ENCODE peak calls at places on chromosomes 16 and 17, in nine cellular contexts. T is stomach, X is NCI-H1930, M is fibroblast of the conjunctiva, Z is testis, R is psoas muscle, L is fibroblast of pulmonary artery, W is cardiac muscle cell, G is M059J. I is an unnamed sample.

GRCh38 chr16:81817789-81818304 is 38.8 kb downstream of the PLCG2 start:
- DNase-seq in T (peak; percentile 34), Z (no peak), M (no peak), L (no peak), X (no peak), R (no peak), G (no peak), W (no peak), I (no peak)

GRCh38 chr17:61715348-61715747 is 124.3 kb upstream of the NACA2 start:
- DNase-seq in Z (no peak), W (no peak), L (no peak), T (no peak), M (no peak), X (no peak), G (no peak), R (no peak), I (no peak)

GRCh38 chr17:31434404-31435050 is 43.1 kb downstream of the RAB11FIP4 start:
- DNase-seq in X (no peak), T (no peak), W (no peak), G (no peak), L (no peak), Z (no peak), M (no peak), R (no peak), I (no peak)

GRCh38 chr16:48526958-48527331 is 83.0 kb downstream of the N4BP1 start:
- DNase-seq in W (no peak), Z (no peak), X (no peak), R (no peak), T (no peak), L (no peak), M (no peak), G (no peak), I (no peak)

GRCh38 chr17:28335959-28336871 is 654 bp downstream of the TNFAIP1 start:
- DNase-seq in G (peak; percentile 93), T (peak; percentile 68), W (peak; percentile 83), R (peak; percentile 37), X (no peak), M (peak; percentile 14), Z (peak; percentile 81), L (peak; percentile 94), I (peak; percentile 66)

GRCh38 chr17:49013311-49014205 is 16.4 kb downstream of the IGF2BP1 start:
- DNase-seq in G (no peak), X (no peak), M (no peak), T (no peak), R (no peak), L (no peak), W (peak; percentile 76), Z (peak; percentile 40), I (no peak)

GRCh38 chr17:50290074-50290702 is 15.9 kb downstream of the TMEM92 start:
- DNase-seq in T (peak; percentile 77), R (peak; percentile 79), G (peak; percentile 98), M (peak; percentile 97), L (peak; percentile 99), X (no peak), W (no peak), Z (peak; percentile 58), I (peak; percentile 32)

GRCh38 chr17:10349403-10349802 is 23.4 kb downstream of the MYH13 start:
- DNase-seq in X (no peak), L (peak; percentile 21), R (no peak), W (no peak), G (no peak), M (no peak), Z (no peak), T (no peak), I (no peak)

GRCh38 chr16:17302620-17303019 is 168.1 kb downstream of the XYLT1 start:
- DNase-seq in L (no peak), X (no peak), W (no peak), M (no peak), R (no peak), T (no peak), Z (no peak), G (peak; percentile 72), I (no peak)

GRCh38 chr16:5025171-5025632 is 8.5 kb downstream of the NAGPA start:
- DNase-seq in T (peak; percentile 49), G (no peak), M (no peak), X (peak; percentile 18), L (peak; percentile 23), R (no peak), Z (peak; percentile 71), W (peak; percentile 70), I (peak; percentile 10)

GRCh38 chr16:70703835-70704381 is 18.1 kb upstream of the MTSS2 start:
- DNase-seq in X (no peak), R (no peak), T (no peak), G (no peak), L (no peak), W (no peak), Z (no peak), M (no peak), I (no peak)

GRCh38 chr16:76125871-76126270 is 151.3 kb upstream of the CNTNAP4 start:
- DNase-seq in M (no peak), T (no peak), G (no peak), X (no peak), Z (no peak), W (no peak), R (no peak), L (no peak), I (no peak)

GRCh38 chr16:4319454-4319853 is 3.6 kb downstream of the GLIS2 start:
- DNase-seq in G (no peak), Z (peak; percentile 55), L (no peak), T (peak; percentile 46), R (peak; percentile 53), M (no peak), X (no peak), W (no peak), I (peak; percentile 53)

GRCh38 chr16:48561960-48562393 is 48.0 kb downstream of the N4BP1 start:
- DNase-seq in X (no peak), R (no peak), W (no peak), M (no peak), Z (no peak), T (no peak), G (peak; percentile 52), L (peak; percentile 43), I (peak; percentile 9)

GRCh38 chr17:68497885-68498319 is 14.3 kb upstream of the PRKAR1A start:
- DNase-seq in T (peak; percentile 61), M (no peak), G (no peak), R (no peak), L (no peak), X (no peak), W (no peak), Z (no peak), I (no peak)

GRCh38 chr17:50688168-50688719 is 19.5 kb downstream of the ANKRD40 start:
- DNase-seq in G (no peak), L (no peak), W (no peak), X (no peak), T (no peak), R (no peak), Z (no peak), M (no peak), I (peak; percentile 95)

GRCh38 chr17:78669975-78670518 is 92.9 kb upstream of the DNAH17 start:
- DNase-seq in M (no peak), T (no peak), Z (no peak), X (no peak), G (no peak), R (no peak), L (no peak), W (no peak), I (no peak)

GRCh38 chr16:15775663-15776304 is 81.0 kb downstream of the MYH11 start:
- DNase-seq in G (peak; percentile 18), W (no peak), L (no peak), X (no peak), T (no peak), Z (no peak), R (no peak), M (no peak), I (no peak)

GRCh38 chr17:59328534-59329095 is 2.8 kb upstream of the YPEL2 start:
- DNase-seq in L (no peak), M (no peak), G (no peak), X (no peak), T (no peak), R (no peak), Z (no peak), W (no peak), I (no peak)

GRCh38 chr17:35315283-35315682 is 58.1 kb downstream of the SLFN11 start:
- DNase-seq in X (no peak), Z (no peak), L (peak; percentile 89), G (peak; percentile 90), T (no peak), W (no peak), R (peak; percentile 20), M (peak; percentile 87), I (no peak)

GRCh38 chr16:14510581-14510938 is 119.5 kb downstream of the PARN start:
- DNase-seq in M (no peak), Z (no peak), G (no peak), W (no peak), R (no peak), L (no peak), X (no peak), T (no peak), I (no peak)

GRCh38 chr17:79652999-79653643 is 42.3 kb upstream of the RBFOX3 start:
- DNase-seq in Z (no peak), R (no peak), W (no peak), T (no peak), M (no peak), X (no peak), G (no peak), L (no peak), I (no peak)

GRCh38 chr17:80364091-80364691 is 50.8 kb upstream of the ENDOV start:
- DNase-seq in R (no peak), W (peak; percentile 33), T (no peak), X (peak; percentile 12), M (no peak), L (no peak), G (no peak), Z (peak; percentile 60), I (no peak)

I was measured in thyroid gland.